ENCODE peak calls at places on chromosomes 7 and 10, in four cellular contexts. W is AG08396, V is NCI-H69, D is T-helper 1 cell. G is an unnamed sample.

GRCh38 chr7:5423272-5423843 is at the start of gene TNRC18:
- DNase-seq in W (peak; percentile 53), V (no peak), D (no peak), G (peak; percentile 65)

GRCh38 chr10:88389456-88389855 is 193.7 kb downstream of the RNLS start:
- DNase-seq in W (no peak), V (peak; percentile 55), D (peak; percentile 57), G (peak; percentile 47)

GRCh38 chr10:113521482-113521795 is 31.4 kb upstream of the HABP2 start:
- DNase-seq in W (no peak), V (no peak), D (no peak), G (no peak)

GRCh38 chr7:109639561-109639960 is 1069.9 kb downstream of the DNAJB9 start:
- DNase-seq in W (no peak), V (no peak), D (no peak), G (peak; percentile 20)

GRCh38 chr7:34463830-34464229 is 194.2 kb upstream of the NPSR1 start:
- DNase-seq in W (no peak), V (no peak), D (no peak), G (no peak)

GRCh38 chr7:1403844-1404404 is 55.3 kb downstream of the MICALL2 start:
- DNase-seq in W (peak; percentile 49), V (peak; percentile 90), D (no peak), G (no peak)

GRCh38 chr10:24951201-24952145 is 933 bp downstream of the PRTFDC1 start:
- DNase-seq in W (peak; percentile 27), V (peak; percentile 76), D (peak; percentile 52), G (peak; percentile 73)

GRCh38 chr10:47309403-47310089 is 9.5 kb downstream of the GDF10 start:
- DNase-seq in W (no peak), V (no peak), D (no peak), G (peak; percentile 18)

GRCh38 chr7:149370790-149371189 is 90.1 kb downstream of the ZNF777 start:
- DNase-seq in W (no peak), V (no peak), D (no peak), G (no peak)

GRCh38 chr7:28755255-28755654 is 202.9 kb downstream of the TRIL start:
- DNase-seq in W (peak; percentile 12), V (no peak), D (no peak), G (no peak)

GRCh38 chr7:157555308-157555707 is 218.5 kb downstream of the DNAJB6 start:
- DNase-seq in W (no peak), V (no peak), D (no peak), G (no peak)

GRCh38 chr10:84291389-84291788 is 37.0 kb upstream of the CCSER2 start:
- DNase-seq in W (peak; percentile 68), V (no peak), D (no peak), G (no peak)

GRCh38 chr7:27920281-27920946 is 180.5 kb downstream of the TAX1BP1 start:
- DNase-seq in W (no peak), V (peak; percentile 58), D (no peak), G (no peak)

GRCh38 chr7:131108212-131108980 is 219.3 kb upstream of the MKLN1 start:
- DNase-seq in W (no peak), V (peak; percentile 57), D (peak; percentile 91), G (no peak)

GRCh38 chr10:88395677-88396076 is 187.4 kb downstream of the RNLS start:
- DNase-seq in W (no peak), V (peak; percentile 19), D (no peak), G (no peak)

GRCh38 chr7:130367088-130367755 is 13.1 kb upstream of the CPA1 start:
- DNase-seq in W (no peak), V (no peak), D (no peak), G (no peak)

GRCh38 chr10:26869528-26869927 is 8.8 kb upstream of the ABI1 start:
- DNase-seq in W (no peak), V (no peak), D (peak; percentile 14), G (no peak)

GRCh38 chr7:123047955-123048354 is 52.5 kb upstream of the TAS2R16 start:
- DNase-seq in W (no peak), V (no peak), D (no peak), G (no peak)

GRCh38 chr7:46153951-46154787 is 233.1 kb upstream of the IGFBP3 start:
- DNase-seq in W (no peak), V (no peak), D (peak; percentile 0), G (peak; percentile 11)

GRCh38 chr7:111292026-111292430 is 201.1 kb downstream of the LRRN3 start:
- DNase-seq in W (no peak), V (peak; percentile 96), D (no peak), G (no peak)

GRCh38 chr7:192701-193536 is 548 bp downstream of the FAM20C start:
- DNase-seq in W (peak; percentile 58), V (no peak), D (no peak), G (no peak)